ENCODE peak calls at places on chromosomes 4 and X, in six cellular contexts. S is HepG2, O is GM12878, K is upper lobe of left lung, N is A549, G is K562. F is an unnamed sample.

GRCh38 chr4:173522874-173523395 is 7.1 kb downstream of the HAND2 start:
- ATAC-seq in S (no peak), O (no peak), K (peak; percentile 1), G (peak; percentile 2), N (no peak), F (no peak)

GRCh38 chr4:112516401-112517066 is 554 bp upstream of the NEUROG2 start:
- ATAC-seq in K (no peak), O (peak; percentile 55), N (peak; percentile 24), S (peak; percentile 21), G (peak; percentile 31), F (no peak)

GRCh38 chr4:169256101-169256612 is 14.6 kb downstream of the SH3RF1 start:
- ATAC-seq in O (no peak), N (no peak), S (no peak), G (no peak), K (no peak), F (no peak)

GRCh38 chr4:1200425-1201035 is 28.1 kb upstream of the SPON2 start:
- ATAC-seq in S (no peak), K (peak; percentile 75), N (no peak), G (peak; percentile 19), O (peak; percentile 41), F (peak; percentile 79)

GRCh38 chr4:97867557-97868091 is 275.7 kb downstream of the STPG2 start:
- ATAC-seq in N (no peak), G (no peak), O (no peak), S (no peak), K (no peak), F (no peak)

GRCh38 chr4:186657766-186658165 is 65.9 kb downstream of the FAT1 start:
- ATAC-seq in G (no peak), S (no peak), K (no peak), N (no peak), O (no peak), F (no peak)

GRCh38 chr4:38092701-38093100 is 132.5 kb downstream of the PTTG2 start:
- ATAC-seq in O (no peak), K (no peak), N (no peak), G (no peak), S (no peak), F (no peak)

GRCh38 chrX:134202561-134202960 is 34.4 kb upstream of the CCDC160 start:
- ATAC-seq in N (no peak), O (no peak), G (no peak), S (no peak), K (no peak), F (no peak)

GRCh38 chrX:150694738-150695410 is 1.7 kb downstream of the MTMR1 start:
- ATAC-seq in O (peak; percentile 72), G (peak; percentile 53), N (no peak), S (peak; percentile 17), K (peak; percentile 35), F (no peak)

GRCh38 chr4:107349266-107349665 is 313.2 kb upstream of the DKK2 start:
- ATAC-seq in N (no peak), K (no peak), S (no peak), G (no peak), O (no peak), F (no peak)

GRCh38 chr4:112358952-112359749 is 62.0 kb downstream of the ALPK1 start:
- ATAC-seq in G (peak; percentile 22), O (no peak), S (no peak), K (peak; percentile 16), N (no peak), F (no peak)

GRCh38 chr4:141772838-141773237 is 136.5 kb downstream of the IL15 start:
- ATAC-seq in N (no peak), G (no peak), K (no peak), O (no peak), S (no peak), F (no peak)

GRCh38 chr4:18318682-18319410 is 297.3 kb upstream of the LCORL start:
- ATAC-seq in O (no peak), N (no peak), S (peak; percentile 43), K (no peak), G (no peak), F (peak; percentile 36)

GRCh38 chr4:113815826-113816225 is 54.3 kb upstream of the CAMK2D start:
- ATAC-seq in S (no peak), O (peak; percentile 24), G (no peak), K (peak; percentile 47), N (no peak), F (peak; percentile 36)

GRCh38 chr4:100738388-100739165 is 220.8 kb upstream of the EMCN start:
- ATAC-seq in K (peak; percentile 95), O (peak; percentile 81), S (no peak), G (no peak), N (peak; percentile 99), F (peak; percentile 85)

GRCh38 chr4:128573781-128574508 is 235.6 kb upstream of the JADE1 start:
- ATAC-seq in N (peak; percentile 95), O (no peak), G (no peak), K (peak; percentile 66), S (peak; percentile 90), F (no peak)

GRCh38 chrX:143634373-143634685 is 1.6 kb downstream of the SLITRK4 start:
- ATAC-seq in N (no peak), K (peak; percentile 29), G (no peak), S (no peak), O (no peak), F (peak; percentile 22)

GRCh38 chr4:139654516-139654915 is 11.1 kb upstream of the MGST2 start:
- ATAC-seq in S (no peak), O (no peak), K (no peak), N (no peak), G (no peak), F (no peak)

GRCh38 chr4:1633993-1634392 is 50.1 kb downstream of the FAM53A start:
- ATAC-seq in N (no peak), S (peak; percentile 39), G (no peak), K (no peak), O (no peak), F (no peak)

GRCh38 chr4:2934077-2934812 is 29.0 kb downstream of the NOP14 start:
- ATAC-seq in S (no peak), O (peak; percentile 2), G (peak; percentile 28), K (peak; percentile 75), N (peak; percentile 2), F (peak; percentile 65)

GRCh38 chrX:154485150-154486051 is 1.0 kb downstream of the UBL4A start:
- ATAC-seq in K (no peak), N (no peak), G (peak; percentile 0), O (no peak), S (no peak), F (no peak)

GRCh38 chr4:102692474-102692873 is 68.3 kb downstream of the MANBA start:
- ATAC-seq in S (no peak), G (no peak), N (no peak), O (no peak), K (peak; percentile 52), F (no peak)

GRCh38 chr4:20284990-20285389 is 33.3 kb downstream of the SLIT2 start:
- ATAC-seq in O (no peak), S (no peak), N (no peak), K (peak; percentile 67), G (no peak), F (no peak)

GRCh38 chr4:101334963-101335572 is 12.3 kb downstream of the PPP3CA start:
- ATAC-seq in O (peak; percentile 85), N (no peak), S (no peak), G (no peak), K (no peak), F (no peak)

GRCh38 chrX:41933546-41933945 is 10.2 kb upstream of the CASK start:
- ATAC-seq in K (no peak), G (no peak), O (no peak), N (no peak), S (no peak), F (no peak)

GRCh38 chr4:40606239-40606767 is 23.4 kb downstream of the RBM47 start:
- ATAC-seq in N (peak; percentile 50), O (no peak), G (peak; percentile 84), S (peak; percentile 98), K (no peak), F (no peak)

GRCh38 chr4:68369474-68369805 is 19.6 kb upstream of the YTHDC1 start:
- ATAC-seq in O (no peak), K (no peak), N (peak; percentile 77), S (no peak), G (no peak), F (no peak)

GRCh38 chrX:77742788-77743476 is 43.1 kb downstream of the ATRX start:
- ATAC-seq in G (no peak), K (no peak), N (peak; percentile 51), S (no peak), O (no peak), F (peak; percentile 34)

GRCh38 chr4:142262956-142263355 is 583.1 kb downstream of the INPP4B start:
- ATAC-seq in K (no peak), N (no peak), S (no peak), O (no peak), G (no peak), F (no peak)

DNA sequence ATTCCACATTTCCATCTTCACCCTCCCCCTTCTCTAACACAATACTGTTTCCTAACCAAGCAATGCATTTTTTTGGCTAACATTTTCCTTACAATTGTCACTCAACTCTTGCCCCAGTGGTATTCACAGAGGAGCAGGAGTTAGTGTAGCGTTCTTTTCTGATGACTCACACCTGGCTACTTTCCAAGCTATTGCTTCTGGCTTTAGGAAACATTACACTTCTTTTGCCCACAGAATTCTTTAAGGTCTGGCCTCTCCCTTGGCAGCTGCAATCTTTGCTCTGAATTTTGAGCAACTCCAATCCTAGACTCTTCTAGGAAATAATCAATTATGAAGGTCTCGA is 27.5 kb upstream of the PDGFC start:
- ATAC-seq in K (peak; percentile 76), S (peak; percentile 75), O (no peak), G (no peak), N (peak; percentile 92), F (peak; percentile 62)
- TF ChIP-seq EP300 in K (no peak), S (no peak), O (no peak), G (no peak), N (no peak), F (no peak)

DNA sequence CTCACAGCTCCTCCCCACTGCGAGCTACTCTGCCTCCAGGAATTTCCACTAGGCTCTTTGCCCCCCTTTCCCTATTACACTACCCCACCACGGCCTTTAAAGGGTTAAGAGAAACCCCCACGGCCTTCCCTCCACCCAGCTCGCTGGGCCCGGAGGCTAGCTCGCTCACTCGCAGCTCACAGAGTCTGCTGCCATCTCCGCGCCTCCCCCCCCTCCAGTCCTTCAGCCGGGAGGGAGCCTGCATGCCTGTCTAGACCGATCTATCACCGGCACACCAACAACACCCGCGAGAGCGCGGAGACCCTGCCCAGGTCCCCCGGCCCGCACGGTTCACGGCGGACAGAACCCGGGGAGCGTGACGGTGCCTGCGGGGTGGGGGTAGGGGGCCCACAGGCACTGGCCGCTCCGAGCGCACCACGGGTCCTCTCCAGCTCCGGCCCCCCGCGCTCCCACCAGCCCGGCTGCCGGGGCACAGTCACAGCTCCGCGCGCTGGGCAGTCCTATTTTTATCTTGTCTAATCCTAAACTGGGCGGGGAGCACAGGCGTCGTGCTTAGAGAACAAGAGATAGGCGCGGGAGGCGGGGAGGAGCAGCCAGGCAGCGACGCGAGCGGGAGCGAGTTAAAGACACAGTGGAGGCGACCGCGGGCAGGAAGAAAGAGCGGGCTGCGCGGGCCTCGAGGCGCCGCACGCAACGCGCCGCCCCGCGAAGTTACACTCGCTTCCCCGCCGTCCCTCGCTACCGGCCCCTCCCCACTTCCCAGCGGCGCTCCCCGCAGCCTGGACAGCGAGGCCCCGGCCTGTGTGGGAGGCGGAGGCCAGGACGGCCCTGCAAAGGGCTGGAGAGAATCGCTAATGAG is 3.5 kb downstream of the BCOR start:
- ATAC-seq in O (peak; percentile 4), S (peak; percentile 34), N (no peak), G (peak; percentile 39), K (peak; percentile 43), F (peak; percentile 19)
- TF ChIP-seq POLR2A in O (no peak), S (no peak), N (no peak), G (no peak), K (peak; percentile 23), F (peak; percentile 30)

GRCh38 chrX:149630681-149631292 is 805 bp downstream of the TMEM185A start:
- ATAC-seq in O (no peak), G (peak; percentile 79), S (peak; percentile 89), N (peak; percentile 88), K (peak; percentile 82), F (peak; percentile 65)
- TF ChIP-seq CTCF in O (no peak), G (no peak), S (peak; percentile 10), N (no peak), K (no peak), F (peak; percentile 16)

GRCh38 chr4:61827907-61828328 is 627.8 kb downstream of the ADGRL3 start:
- ATAC-seq in G (no peak), O (no peak), K (no peak), S (no peak), N (no peak), F (no peak)
- TF ChIP-seq EP300 in G (no peak), O (no peak), K (no peak), S (no peak), N (no peak), F (no peak)